ENCODE peak calls at places on chromosomes 11 and 22, in ten cellular contexts. A, V, O, M, G, S, E, F, D and H are unnamed samples.

GRCh38 chr11:71998649-71999310 is at the start of gene IL18BP:
- DNase-seq in A (no peak), V (no peak), O (no peak), M (peak), G (no peak), S (peak), E (no peak), F (no peak), D (peak), H (no peak)

GRCh38 chr11:47672283-47672730 is 29.9 kb upstream of the MTCH2 start:
- DNase-seq in A (no peak), V (no peak), O (no peak), M (no peak), G (no peak), S (no peak), E (no peak), F (peak), D (no peak), H (no peak)

GRCh38 chr22:19607198-19608113 is 83.2 kb upstream of the CLDN5 start:
- DNase-seq in A (no peak), V (no peak), O (no peak), M (no peak), G (peak), S (no peak), E (no peak), F (no peak), D (peak), H (no peak)

GRCh38 chr11:130262424-130262823 is 52.3 kb downstream of the ZBTB44 start:
- DNase-seq in A (no peak), V (no peak), O (no peak), M (no peak), G (no peak), S (no peak), E (no peak), F (no peak), D (no peak), H (no peak)

GRCh38 chr11:64324692-64325469 is 7.0 kb downstream of the PRDX5 start:
- DNase-seq in A (no peak), V (no peak), O (no peak), M (no peak), G (no peak), S (no peak), E (no peak), F (no peak), D (no peak), H (no peak)

GRCh38 chr11:8389034-8389996 is 125.6 kb upstream of the LMO1 start:
- DNase-seq in A (no peak), V (no peak), O (no peak), M (no peak), G (no peak), S (no peak), E (no peak), F (peak), D (no peak), H (no peak)

GRCh38 chr11:35614949-35615569 is 3.2 kb upstream of the FJX1 start:
- DNase-seq in A (no peak), V (no peak), O (no peak), M (no peak), G (no peak), S (no peak), E (no peak), F (no peak), D (no peak), H (no peak)

GRCh38 chr22:27984723-27985122 is 65.7 kb upstream of the PITPNB start:
- DNase-seq in A (no peak), V (no peak), O (no peak), M (no peak), G (no peak), S (no peak), E (peak), F (no peak), D (no peak), H (no peak)

GRCh38 chr11:114847599-114847998 is 169.3 kb downstream of the NXPE2 start:
- DNase-seq in A (no peak), V (no peak), O (no peak), M (no peak), G (no peak), S (no peak), E (no peak), F (no peak), D (no peak), H (no peak)

GRCh38 chr11:84855846-84856245 is 771.3 kb downstream of the DLG2 start:
- DNase-seq in A (no peak), V (peak), O (no peak), M (no peak), G (no peak), S (no peak), E (no peak), F (peak), D (no peak), H (no peak)

GRCh38 chr11:19405966-19406365 is 165.2 kb upstream of the E2F8 start:
- DNase-seq in A (no peak), V (no peak), O (no peak), M (no peak), G (no peak), S (no peak), E (no peak), F (no peak), D (no peak), H (no peak)

GRCh38 chr11:11973361-11973800 is 35.0 kb downstream of the DKK3 start:
- DNase-seq in A (no peak), V (no peak), O (no peak), M (no peak), G (peak), S (no peak), E (peak), F (peak), D (no peak), H (peak)

GRCh38 chr11:107931206-107931605 is 3.0 kb downstream of the RAB39A start:
- DNase-seq in A (no peak), V (no peak), O (no peak), M (no peak), G (no peak), S (no peak), E (no peak), F (no peak), D (no peak), H (no peak)

GRCh38 chr22:39718206-39718605 is 147.7 kb downstream of the CACNA1I start:
- DNase-seq in A (no peak), V (no peak), O (no peak), M (no peak), G (no peak), S (peak), E (peak), F (no peak), D (no peak), H (no peak)

GRCh38 chr11:4607111-4607510 is 920 bp downstream of the TRIM68 start:
- DNase-seq in A (no peak), V (no peak), O (no peak), M (no peak), G (no peak), S (no peak), E (no peak), F (peak), D (no peak), H (no peak)

GRCh38 chr11:77776455-77776854 is 44.1 kb downstream of the RSF1 start:
- DNase-seq in A (peak), V (no peak), O (no peak), M (peak), G (no peak), S (no peak), E (no peak), F (peak), D (no peak), H (no peak)

GRCh38 chr11:17508816-17509215 is 32.2 kb upstream of the ABCC8 start:
- DNase-seq in A (no peak), V (no peak), O (no peak), M (no peak), G (no peak), S (no peak), E (no peak), F (no peak), D (no peak), H (no peak)

GRCh38 chr11:30992513-30992849 is 377.1 kb downstream of the DCDC1 start:
- DNase-seq in A (no peak), V (no peak), O (no peak), M (no peak), G (no peak), S (no peak), E (no peak), F (no peak), D (no peak), H (no peak)

GRCh38 chr11:47532597-47533213 is 20.2 kb downstream of the CELF1 start:
- DNase-seq in A (no peak), V (no peak), O (no peak), M (no peak), G (no peak), S (no peak), E (no peak), F (no peak), D (no peak), H (no peak)

GRCh38 chr22:30863161-30863833 is 105.3 kb downstream of the MORC2 start:
- DNase-seq in A (no peak), V (no peak), O (no peak), M (no peak), G (no peak), S (peak), E (peak), F (no peak), D (no peak), H (no peak)

GRCh38 chr11:22169833-22170232 is 23.1 kb upstream of the ANO5 start:
- DNase-seq in A (no peak), V (no peak), O (no peak), M (peak), G (no peak), S (no peak), E (no peak), F (no peak), D (no peak), H (no peak)

GRCh38 chr11:27174026-27174425 is 133.4 kb downstream of the BBOX1 start:
- DNase-seq in A (no peak), V (no peak), O (no peak), M (no peak), G (no peak), S (no peak), E (no peak), F (no peak), D (no peak), H (no peak)

GRCh38 chr11:27456802-27457329 is 15.7 kb downstream of the LGR4 start:
- DNase-seq in A (no peak), V (no peak), O (no peak), M (no peak), G (no peak), S (no peak), E (no peak), F (no peak), D (no peak), H (no peak)

GRCh38 chr11:117815262-117815803 is 9.2 kb downstream of the FXYD2 start:
- DNase-seq in A (no peak), V (no peak), O (peak), M (peak), G (peak), S (peak), E (no peak), F (no peak), D (peak), H (no peak)

GRCh38 chr11:79055866-79056632 is 384.8 kb downstream of the TENM4 start:
- DNase-seq in A (no peak), V (peak), O (no peak), M (no peak), G (no peak), S (no peak), E (no peak), F (peak), D (no peak), H (no peak)

GRCh38 chr11:108662700-108663099 is 2.2 kb upstream of the DDX10 start:
- DNase-seq in A (no peak), V (no peak), O (no peak), M (no peak), G (no peak), S (no peak), E (no peak), F (no peak), D (no peak), H (no peak)

GRCh38 chr11:122330466-122330865 is 214.5 kb upstream of the BLID start:
- DNase-seq in A (no peak), V (no peak), O (no peak), M (no peak), G (no peak), S (no peak), E (no peak), F (no peak), D (no peak), H (no peak)

GRCh38 chr22:39246690-39247332 is 2.0 kb upstream of the PDGFB start:
- DNase-seq in A (no peak), V (no peak), O (no peak), M (no peak), G (no peak), S (no peak), E (no peak), F (no peak), D (no peak), H (no peak)

GRCh38 chr11:66996609-66997273 is 21.6 kb downstream of the C11orf86 start:
- DNase-seq in A (no peak), V (peak), O (no peak), M (no peak), G (no peak), S (no peak), E (no peak), F (peak), D (no peak), H (no peak)

GRCh38 chr11:103441021-103441420 is 331.8 kb downstream of the DYNC2H1 start:
- DNase-seq in A (no peak), V (no peak), O (no peak), M (no peak), G (no peak), S (no peak), E (no peak), F (no peak), D (no peak), H (no peak)